ENCODE peak calls at places on chromosome X, in five cellular contexts. K is tibial nerve, H is tibial artery, G is astrocyte of the spinal cord, X is pancreas. M is an unnamed sample.

GRCh38 chrX:118337687-118338086 is 8.2 kb upstream of the WDR44 start:
- DNase-seq in K (no peak), H (no peak), G (no peak), X (no peak), M (no peak)

GRCh38 chrX:20374866-20375530 is 108.3 kb upstream of the RPS6KA3 start:
- DNase-seq in K (no peak), H (no peak), G (no peak), X (no peak), M (no peak)

GRCh38 chrX:68894513-68895338 is 65.9 kb downstream of the EFNB1 start:
- DNase-seq in K (peak), H (peak), G (peak), X (no peak), M (no peak)

GRCh38 chrX:123185714-123186113 is 1.6 kb downstream of the GRIA3 start:
- DNase-seq in K (no peak), H (no peak), G (no peak), X (no peak), M (no peak)

GRCh38 chrX:132564026-132564425 is 75.2 kb upstream of the MBNL3 start:
- DNase-seq in K (no peak), H (no peak), G (peak), X (no peak), M (no peak)

GRCh38 chrX:121360280-121360679 is 312.9 kb downstream of the GLUD2 start:
- DNase-seq in K (no peak), H (no peak), G (no peak), X (no peak), M (no peak)

GRCh38 chrX:81377329-81377728 is 175.4 kb downstream of the SH3BGRL start:
- DNase-seq in K (no peak), H (no peak), G (peak), X (no peak), M (no peak)

GRCh38 chrX:118698516-118699247 is 28.7 kb upstream of the IL13RA1 start:
- DNase-seq in K (no peak), H (no peak), G (no peak), X (no peak), M (no peak)

GRCh38 chrX:149528381-149528780 is 12.4 kb upstream of the EOLA1 start:
- DNase-seq in K (no peak), H (no peak), G (no peak), X (no peak), M (no peak)

GRCh38 chrX:3713937-3714434 is 537 bp upstream of the PRKX start:
- DNase-seq in K (no peak), H (no peak), G (no peak), X (no peak), M (no peak)

GRCh38 chrX:103565197-103565596 is 20.1 kb upstream of the TCEAL4 start:
- DNase-seq in K (no peak), H (no peak), G (no peak), X (no peak), M (no peak)

GRCh38 chrX:101658661-101659477 is 781 bp downstream of the ARMCX2 start:
- DNase-seq in K (peak), H (peak), G (peak), X (peak), M (no peak)

GRCh38 chrX:2264179-2265030 is 236.4 kb downstream of the DHRSX start:
- DNase-seq in K (no peak), H (no peak), G (no peak), X (no peak), M (no peak)

DNA sequence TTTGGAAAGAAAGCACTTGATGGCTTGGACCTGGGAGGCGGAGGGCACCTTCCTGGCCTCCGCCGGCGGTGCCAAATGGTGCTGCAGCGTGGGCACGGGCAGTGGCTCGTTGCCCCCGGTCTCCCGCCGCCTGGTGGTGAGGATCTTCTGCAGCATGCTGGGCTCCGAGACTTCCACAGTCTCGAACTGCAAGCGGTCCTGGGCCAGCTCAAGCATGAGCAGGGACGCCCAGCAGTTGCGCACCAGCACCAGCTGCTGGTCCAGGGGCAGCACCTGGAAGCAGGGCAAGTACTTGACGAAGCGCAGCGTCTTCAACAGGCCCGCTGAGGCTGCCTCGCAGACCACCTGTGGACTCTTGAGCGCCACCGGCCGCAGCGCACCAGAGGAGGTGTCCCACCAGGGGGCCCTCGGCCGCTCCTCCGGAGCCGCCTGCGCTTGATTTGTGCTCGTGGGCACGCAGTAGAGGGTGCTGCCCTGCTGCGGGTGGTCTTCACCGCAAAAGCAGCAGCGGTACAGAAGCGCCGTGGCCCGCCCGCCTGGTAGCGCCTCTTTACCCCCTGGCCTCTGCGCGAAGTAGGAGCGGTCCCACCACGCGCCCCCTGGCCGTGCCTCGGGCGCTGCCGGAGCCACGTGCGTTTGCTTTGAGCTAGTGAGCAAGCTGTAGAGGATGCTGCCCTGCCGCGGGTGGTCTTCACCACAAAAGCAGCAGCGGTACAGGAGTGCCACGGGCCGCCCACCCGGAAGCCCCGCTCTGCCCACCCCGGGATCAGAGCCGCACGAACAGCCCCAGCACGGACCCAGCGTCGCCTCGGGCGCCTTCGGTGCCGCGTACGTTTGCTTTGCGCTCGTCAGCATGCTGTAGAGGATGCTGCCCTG is 689 bp downstream of the NR0B1 start:
- DNase-seq in K (no peak), H (no peak), G (peak), X (peak), M (no peak)
- TF ChIP-seq CTCF in K (no peak), H (no peak), G (peak), X (no peak), M (peak)

DNA sequence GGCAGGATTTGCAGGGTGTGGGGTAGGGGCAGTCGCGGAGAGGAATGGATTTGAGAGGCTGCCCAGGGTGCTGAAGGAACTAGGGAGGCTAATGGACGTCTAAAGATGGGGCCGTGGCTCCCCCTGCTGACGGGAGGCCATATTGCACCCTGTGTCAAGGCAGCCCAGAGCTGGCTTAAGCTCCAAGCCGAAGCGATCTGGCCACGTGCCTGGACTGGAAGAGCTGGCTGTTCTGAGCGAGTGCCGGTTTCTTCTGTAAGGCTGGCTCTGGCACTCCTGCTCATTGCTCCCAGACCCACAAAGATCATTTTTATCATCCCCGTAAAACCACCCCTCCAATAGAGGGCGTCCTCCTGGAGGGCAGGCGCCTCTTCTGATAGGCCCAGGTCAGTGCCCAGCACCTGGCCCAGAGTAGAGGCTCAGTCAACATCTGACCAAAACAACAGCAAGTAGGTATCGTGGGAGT is 5.6 kb downstream of the PNCK start:
- DNase-seq in K (peak), H (peak), G (peak), X (peak), M (no peak)
- H3K4me3 ChIP-seq in K (no peak), H (no peak), G (no peak), X (no peak), M (no peak)

DNA sequence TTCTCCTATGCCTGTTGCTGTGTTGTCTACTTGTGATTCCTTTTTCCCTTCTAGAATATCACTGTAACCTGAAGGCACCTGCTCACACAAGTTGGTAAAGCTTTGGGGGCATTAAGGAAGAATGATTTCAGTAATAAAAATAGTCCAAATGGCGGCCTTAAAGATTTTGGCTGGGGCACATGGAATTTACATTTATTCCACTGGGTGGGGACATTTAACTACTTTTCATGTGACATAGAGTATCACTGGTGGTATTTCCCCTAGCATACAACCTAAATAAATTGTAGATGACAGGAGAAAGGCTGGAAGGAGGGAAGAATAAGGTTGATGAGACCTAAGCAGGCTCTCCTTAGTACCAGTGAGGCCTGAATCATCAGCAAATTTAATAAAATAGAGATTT is 121.8 kb upstream of the EDA2R start:
- DNase-seq in K (no peak), H (no peak), G (no peak), X (no peak), M (no peak)
- TF ChIP-seq CTCF in K (no peak), H (no peak), G (no peak), X (no peak), M (no peak)

GRCh38 chrX:21946925-21947641 is 6.6 kb downstream of the SMS start:
- DNase-seq in K (no peak), H (no peak), G (peak), X (no peak), M (no peak)
- H3K4me3 ChIP-seq in K (no peak), H (no peak), G (no peak), X (no peak), M (no peak)

GRCh38 chrX:53283099-53283498 is 1.7 kb upstream of the IQSEC2 start:
- DNase-seq in K (no peak), H (no peak), G (no peak), X (no peak), M (no peak)

GRCh38 chrX:53282313-53282712 is 929 bp upstream of the IQSEC2 start:
- DNase-seq in K (no peak), H (no peak), G (peak), X (no peak), M (no peak)

GRCh38 chrX:53283567-53283966 is 2.2 kb upstream of the IQSEC2 start:
- DNase-seq in K (no peak), H (no peak), G (no peak), X (no peak), M (no peak)

GRCh38 chrX:53285591-53285990 is 4.2 kb upstream of the IQSEC2 start:
- DNase-seq in K (no peak), H (no peak), G (no peak), X (no peak), M (no peak)

DNA sequence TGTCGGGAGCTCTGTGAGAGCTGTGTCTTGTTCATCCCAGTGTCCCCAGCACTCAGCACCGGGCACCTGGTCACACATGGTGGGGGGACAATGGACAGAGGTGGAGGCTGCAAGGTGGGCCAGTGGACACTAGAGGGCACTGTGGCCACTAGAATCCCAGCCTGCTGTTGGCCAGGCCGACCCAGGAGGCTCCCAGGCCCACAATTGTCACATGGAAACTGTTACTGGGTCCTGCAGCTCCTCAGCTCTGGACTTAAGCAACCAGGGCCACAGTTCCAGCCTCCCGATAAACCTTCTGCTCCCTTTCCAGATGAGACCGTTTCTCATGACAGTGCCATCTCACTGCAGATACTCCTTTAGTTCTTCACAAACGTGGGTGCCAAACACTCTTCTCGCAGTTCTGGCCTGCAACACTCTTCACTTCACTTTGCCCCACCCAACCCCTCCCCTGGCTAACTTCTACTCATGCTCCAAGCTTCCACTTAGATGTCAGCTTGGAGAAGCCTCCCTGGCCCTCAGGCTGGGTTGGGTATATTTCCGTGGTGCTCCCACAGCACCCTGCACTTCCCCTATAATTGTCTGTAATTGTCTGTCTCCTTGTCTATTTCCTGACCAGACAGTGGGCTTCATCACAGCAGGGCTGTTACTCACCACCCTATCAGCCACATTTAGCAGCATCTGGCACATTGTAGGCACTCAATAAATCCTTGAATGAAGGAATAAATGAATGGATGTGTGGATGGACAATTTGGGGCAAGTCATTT is 3.5 kb upstream of the IQSEC2 start:
- DNase-seq in K (peak), H (peak), G (peak), X (peak), M (no peak)
- TF ChIP-seq CTCF in K (peak), H (peak), G (peak), X (peak), M (peak)

DNA sequence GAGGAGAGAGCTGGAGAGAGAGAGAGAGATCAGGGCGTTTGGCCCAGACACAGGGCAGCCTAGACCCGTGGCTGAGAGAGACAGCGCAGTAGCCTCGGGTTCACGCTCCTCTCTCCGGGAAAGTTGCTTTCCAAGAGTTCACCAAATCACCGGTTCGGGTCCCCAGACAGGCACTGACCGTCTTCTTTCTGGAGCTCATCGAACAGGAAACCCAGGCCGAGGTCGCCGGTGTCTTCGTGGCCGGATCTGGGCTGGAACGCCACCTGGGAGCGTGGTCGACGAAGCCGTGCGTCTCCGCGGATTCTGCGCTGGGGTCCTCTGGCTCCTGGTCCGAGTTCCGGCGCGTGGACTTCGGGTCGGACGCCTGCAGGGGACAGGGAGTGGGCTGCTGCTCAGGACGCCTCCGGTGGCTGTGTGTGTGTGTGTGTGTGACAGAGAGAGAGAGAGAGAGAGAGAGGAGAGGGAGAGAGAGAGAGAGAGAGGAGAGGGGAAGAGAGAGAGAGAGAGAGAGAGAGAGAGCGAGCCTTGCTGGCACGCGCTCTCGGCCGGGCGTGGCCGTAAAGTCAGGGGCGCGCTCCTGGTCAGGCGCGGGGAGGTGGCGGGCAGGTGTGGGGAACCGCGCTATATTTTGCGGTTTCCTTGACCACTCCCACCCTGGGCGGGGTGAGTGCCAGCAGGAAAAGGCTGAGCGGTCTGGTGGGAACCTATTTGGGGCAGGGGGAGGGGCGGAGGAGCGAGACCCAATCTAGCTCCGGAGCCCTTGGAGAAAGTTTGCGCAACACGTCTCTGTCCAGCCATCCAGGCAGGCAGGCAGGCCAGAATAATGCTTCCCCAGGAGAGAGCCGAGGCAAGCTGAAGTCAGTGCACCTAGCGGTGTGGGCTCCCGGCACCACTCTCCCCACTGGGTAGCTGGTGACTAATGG is 62.1 kb downstream of the RHOXF2B start:
- DNase-seq in K (no peak), H (no peak), G (no peak), X (peak), M (no peak)
- H3K4me3 ChIP-seq in K (peak), H (peak), G (no peak), X (peak), M (no peak)

M was measured in RWPE2.